ENCODE peak calls at places on chromosomes 7 and 10, in four cellular contexts. U is EH; Z is breast epithelium; R is activated T-cell treated with anti-CD3 and anti-CD28 coated beads, Interleukin-2, amount 50 U/mL, for 4 hours. M is an unnamed sample.

GRCh38 chr10:73439605-73440298 is 6.4 kb upstream of the MSS51 start:
- DNase-seq in U (peak; percentile 73), Z (no peak), R (no peak), M (no peak)

GRCh38 chr7:27283558-27283957 is 41.0 kb downstream of the EVX1 start:
- DNase-seq in U (no peak), Z (no peak), R (no peak), M (no peak)

GRCh38 chr7:51318001-51318400 is 1.4 kb upstream of the COBL start:
- DNase-seq in U (no peak), Z (no peak), R (no peak), M (no peak)

GRCh38 chr10:14560274-14560673 is 214.4 kb downstream of the FAM107B start:
- DNase-seq in U (peak; percentile 71), Z (no peak), R (peak; percentile 67), M (no peak)

GRCh38 chr10:71964669-71965515 is 697 bp downstream of the CHST3 start:
- DNase-seq in U (peak; percentile 85), Z (peak; percentile 51), R (peak; percentile 42), M (no peak)

GRCh38 chr7:1669954-1670893 is at the start of gene ELFN1:
- DNase-seq in U (peak; percentile 49), Z (no peak), R (no peak), M (no peak)

GRCh38 chr7:99504603-99505323 is at the start of gene ZKSCAN5:
- DNase-seq in U (peak; percentile 97), Z (peak; percentile 98), R (peak; percentile 97), M (peak; percentile 84)

GRCh38 chr10:72764151-72764550 is 72.2 kb downstream of the MCU start:
- DNase-seq in U (peak; percentile 92), Z (no peak), R (no peak), M (no peak)

GRCh38 chr7:69208848-69209247 is 389.4 kb upstream of the AUTS2 start:
- DNase-seq in U (no peak), Z (no peak), R (no peak), M (peak; percentile 47)

GRCh38 chr10:30782543-30783461 is 153.2 kb upstream of the LYZL2 start:
- DNase-seq in U (peak; percentile 57), Z (no peak), R (no peak), M (peak; percentile 35)

GRCh38 chr7:16915405-16915804 is 33.6 kb upstream of the AGR3 start:
- DNase-seq in U (peak; percentile 94), Z (peak; percentile 86), R (no peak), M (no peak)

GRCh38 chr10:3887885-3888476 is 103.0 kb upstream of the KLF6 start:
- DNase-seq in U (peak; percentile 97), Z (peak; percentile 67), R (peak; percentile 57), M (peak; percentile 66)

GRCh38 chr7:7779888-7780287 is 61.5 kb upstream of the RPA3 start:
- DNase-seq in U (no peak), Z (no peak), R (no peak), M (no peak)

GRCh38 chr7:151080522-151081169 is at the start of gene FASTK:
- DNase-seq in U (peak; percentile 92), Z (peak; percentile 84), R (peak; percentile 78), M (no peak)

GRCh38 chr7:87475359-87476178 is at the start of gene ABCB4:
- DNase-seq in U (peak; percentile 8), Z (no peak), R (no peak), M (no peak)

GRCh38 chr10:78621183-78621789 is 447.5 kb upstream of the ZMIZ1 start:
- DNase-seq in U (no peak), Z (no peak), R (no peak), M (no peak)

GRCh38 chr7:146736446-146737190 is 620.0 kb downstream of the CNTNAP2 start:
- DNase-seq in U (no peak), Z (no peak), R (no peak), M (no peak)

GRCh38 chr7:28296571-28297483 is 115.5 kb upstream of the CREB5 start:
- DNase-seq in U (peak; percentile 37), Z (no peak), R (peak; percentile 21), M (no peak)

GRCh38 chr7:114820993-114821945 is 100.6 kb upstream of the MDFIC start:
- DNase-seq in U (peak; percentile 52), Z (no peak), R (no peak), M (no peak)

GRCh38 chr10:124728830-124729661 is 15.1 kb downstream of the FAM53B start:
- DNase-seq in U (no peak), Z (no peak), R (no peak), M (no peak)

GRCh38 chr7:47418910-47419309 is 163.0 kb downstream of the TNS3 start:
- DNase-seq in U (peak; percentile 51), Z (no peak), R (no peak), M (no peak)

GRCh38 chr7:34354906-34355305 is 303.1 kb upstream of the NPSR1 start:
- DNase-seq in U (peak; percentile 86), Z (no peak), R (no peak), M (no peak)

GRCh38 chr7:98733036-98733435 is 116.0 kb downstream of the NPTX2 start:
- DNase-seq in U (peak; percentile 8), Z (no peak), R (no peak), M (peak; percentile 20)

GRCh38 chr10:128147064-128147463 is 20.8 kb upstream of the MKI67 start:
- DNase-seq in U (no peak), Z (no peak), R (no peak), M (peak; percentile 45)

GRCh38 chr10:133257489-133258065 is 19.1 kb downstream of the ADAM8 start:
- DNase-seq in U (peak; percentile 45), Z (peak; percentile 53), R (no peak), M (no peak)

GRCh38 chr7:111091623-111092370 is 870 bp downstream of the LRRN3 start:
- DNase-seq in U (no peak), Z (no peak), R (no peak), M (no peak)

GRCh38 chr7:144738708-144739314 is 97.0 kb downstream of the TPK1 start:
- DNase-seq in U (no peak), Z (no peak), R (no peak), M (no peak)

GRCh38 chr10:89090760-89091455 is 100.3 kb downstream of the FAS start:
- DNase-seq in U (peak; percentile 74), Z (no peak), R (no peak), M (no peak)

GRCh38 chr7:92058040-92058439 is 76.2 kb downstream of the CYP51A1 start:
- DNase-seq in U (no peak), Z (no peak), R (no peak), M (peak; percentile 8)

GRCh38 chr10:118332948-118333710 is 9.0 kb downstream of the FAM204A start:
- DNase-seq in U (no peak), Z (no peak), R (no peak), M (no peak)

GRCh38 chr10:132931258-132931657 is 11.1 kb downstream of the CFAP46 start:
- DNase-seq in U (peak; percentile 13), Z (no peak), R (no peak), M (no peak)

GRCh38 chr7:82443044-82443800 is at the start of gene CACNA2D1:
- DNase-seq in U (peak; percentile 54), Z (no peak), R (no peak), M (no peak)

GRCh38 chr10:99854860-99855259 is 72.4 kb downstream of the ABCC2 start:
- DNase-seq in U (peak; percentile 70), Z (no peak), R (no peak), M (no peak)

GRCh38 chr7:104231054-104232046 is 23.5 kb upstream of the ORC5 start:
- DNase-seq in U (peak; percentile 66), Z (peak; percentile 18), R (peak; percentile 21), M (no peak)

M was measured in GM12878.